ENCODE peak calls at places on chromosomes 5 and 9, in four cellular contexts. E is uterus; Z is CD8-positive, alpha-beta memory T cell; B is NCI-H1092 treated with DMSO at 0.1 percent for 48 hours. D is an unnamed sample.
A peak's percentile ranks its signal among the peaks of the same experiment; 100 is the strongest.

GRCh38 chr5:38598994-38599611 is 42.7 kb upstream of the LIFR start:
- DNase-seq in B (no peak), Z (no peak), E (no peak), D (no peak)

GRCh38 chr9:122777935-122778671 is 10.6 kb upstream of the OR5C1 start:
- DNase-seq in Z (no peak), E (no peak), B (no peak), D (no peak)

GRCh38 chr9:134418354-134418753 is 92.1 kb downstream of the RXRA start:
- DNase-seq in Z (no peak), E (no peak), B (no peak), D (no peak)

GRCh38 chr9:101564252-101564651 is 30.5 kb downstream of the PPP3R2 start:
- DNase-seq in Z (no peak), B (no peak), E (no peak), D (no peak)

GRCh38 chr5:68229416-68229815 is 13.9 kb downstream of the PIK3R1 start:
- DNase-seq in B (no peak), E (no peak), Z (no peak), D (no peak)

GRCh38 chr5:102595332-102595731 is 96.5 kb upstream of the SLCO6A1 start:
- DNase-seq in B (no peak), Z (no peak), E (no peak), D (no peak)

GRCh38 chr5:4083591-4084337 is 488.1 kb downstream of the IRX1 start:
- DNase-seq in E (no peak), B (no peak), Z (no peak), D (no peak)

GRCh38 chr5:23089316-23089715 is 236.2 kb upstream of the CDH12 start:
- DNase-seq in B (peak; percentile 20), Z (no peak), E (no peak), D (no peak)

GRCh38 chr9:131714161-131714646 is 25.7 kb downstream of the RAPGEF1 start:
- DNase-seq in Z (no peak), B (no peak), E (peak; percentile 50), D (no peak)

GRCh38 chr9:78871452-78872331 is 574.8 kb downstream of the PSAT1 start:
- DNase-seq in B (peak; percentile 42), E (no peak), Z (no peak), D (no peak)

GRCh38 chr5:9622891-9623547 is 7.1 kb downstream of the TAS2R1 start:
- DNase-seq in E (no peak), Z (no peak), B (no peak), D (no peak)

GRCh38 chr9:134495881-134496412 is 145.7 kb upstream of the COL5A1 start:
- DNase-seq in Z (no peak), B (no peak), E (no peak), D (no peak)

GRCh38 chr9:95226921-95227320 is 90.6 kb downstream of the FANCC start:
- DNase-seq in E (no peak), Z (no peak), B (no peak), D (no peak)

GRCh38 chr5:125042243-125042887 is 295.9 kb upstream of the ZNF608 start:
- DNase-seq in E (no peak), Z (no peak), B (no peak), D (no peak)

GRCh38 chr5:163478126-163478981 is 17.9 kb downstream of the HMMR start:
- DNase-seq in E (no peak), B (no peak), Z (no peak), D (no peak)

GRCh38 chr5:122611401-122611800 is 163.5 kb upstream of the SNX2 start:
- DNase-seq in E (no peak), Z (no peak), B (no peak), D (no peak)

GRCh38 chr5:158660726-158661125 is 439.0 kb downstream of the EBF1 start:
- DNase-seq in Z (no peak), E (no peak), B (no peak), D (no peak)

GRCh38 chr5:32233696-32234447 is 59.8 kb upstream of the GOLPH3 start:
- DNase-seq in B (no peak), Z (no peak), E (no peak), D (no peak)

GRCh38 chr9:131361202-131361833 is 32.6 kb upstream of the PRRC2B start:
- DNase-seq in E (no peak), B (no peak), Z (no peak), D (no peak)

GRCh38 chr5:56175028-56175427 is 58.1 kb downstream of the ANKRD55 start:
- DNase-seq in Z (no peak), E (no peak), B (no peak), D (no peak)

GRCh38 chr5:41410737-41411136 is 99.7 kb downstream of the PLCXD3 start:
- DNase-seq in B (no peak), E (no peak), Z (no peak), D (no peak)

GRCh38 chr5:139767960-139768359 is 27.6 kb upstream of the PSD2 start:
- DNase-seq in Z (no peak), E (no peak), B (no peak), D (no peak)

GRCh38 chr9:124010665-124011321 is 775 bp upstream of the LHX2 start:
- DNase-seq in E (no peak), B (peak; percentile 82), Z (no peak), D (no peak)

GRCh38 chr5:101047181-101047580 is 144.1 kb upstream of the ST8SIA4 start:
- DNase-seq in E (no peak), B (no peak), Z (no peak), D (no peak)

GRCh38 chr5:160744253-160745112 is 107.5 kb downstream of the ATP10B start:
- DNase-seq in Z (no peak), E (no peak), B (no peak), D (no peak)

GRCh38 chr5:127419007-127419406 is 98.4 kb upstream of the PRRC1 start:
- DNase-seq in Z (no peak), E (no peak), B (peak; percentile 81), D (no peak)

GRCh38 chr9:75889977-75890540 is 414 bp upstream of the PCSK5 start:
- DNase-seq in B (peak; percentile 34), Z (no peak), E (peak; percentile 58), D (no peak)

GRCh38 chr9:73753171-73753570 is 601.5 kb downstream of the ANXA1 start:
- DNase-seq in Z (no peak), E (no peak), B (no peak), D (no peak)

GRCh38 chr5:68898961-68899471 is 194.8 kb upstream of the SLC30A5 start:
- DNase-seq in Z (no peak), B (peak; percentile 53), E (no peak), D (no peak)

GRCh38 chr9:124834586-124834985 is 18.7 kb upstream of the WDR38 start:
- DNase-seq in B (peak; percentile 46), Z (no peak), E (no peak), D (no peak)

GRCh38 chr5:18772475-18772874 is 1138.2 kb downstream of the TAF11L14 start:
- DNase-seq in E (no peak), Z (no peak), B (no peak), D (no peak)

GRCh38 chr5:2726366-2726765 is 25.1 kb downstream of the IRX2 start:
- DNase-seq in Z (no peak), B (no peak), E (no peak), D (no peak)

GRCh38 chr5:96794757-96795156 is 13.0 kb downstream of the ERAP1 start:
- DNase-seq in E (no peak), Z (peak; percentile 17), B (no peak), D (peak; percentile 41)

GRCh38 chr9:80066931-80067330 is 495.2 kb downstream of the TLE4 start:
- DNase-seq in Z (no peak), E (no peak), B (no peak), D (no peak)

GRCh38 chr9:78982849-78983248 is 588.9 kb upstream of the TLE4 start:
- DNase-seq in Z (no peak), E (no peak), B (no peak), D (no peak)

GRCh38 chr9:133114451-133114885 is 6.6 kb downstream of the RALGDS start:
- DNase-seq in B (no peak), Z (no peak), E (no peak), D (no peak)

GRCh38 chr5:169875091-169875727 is 105.1 kb downstream of the INSYN2B start:
- DNase-seq in E (peak; percentile 28), Z (no peak), B (no peak), D (no peak)

GRCh38 chr9:102642651-102643050 is 352.5 kb upstream of the CYLC2 start:
- DNase-seq in B (no peak), Z (no peak), E (no peak), D (no peak)

D was measured in T-cell.